ENCODE peak calls at places on chromosomes 2 and 18, in ten cellular contexts. One of them, this sample, is unnamed.

GRCh38 chr2:195613922-195614321 is 43.1 kb upstream of the SLC39A10 start:
- DNase-seq in mesendoderm: peak; percentile 95
- DNase-seq in GM23248: peak; percentile 94
- DNase-seq in osteoblast: no peak
- DNase-seq in fibroblast of lung: peak; percentile 96
- DNase-seq in IMR-90: peak; percentile 95
- DNase-seq in A549: peak; percentile 47
- DNase-seq in PC-3: peak; percentile 62
- DNase-seq in DND-41: no peak
- DNase-seq in neuronal stem cell: no peak
- DNase-seq in this sample: no peak

GRCh38 chr2:118945921-118946320 is 3.9 kb downstream of the MARCO start:
- DNase-seq in mesendoderm: no peak
- DNase-seq in GM23248: peak; percentile 11
- DNase-seq in osteoblast: no peak
- DNase-seq in fibroblast of lung: no peak
- DNase-seq in IMR-90: no peak
- DNase-seq in A549: no peak
- DNase-seq in PC-3: no peak
- DNase-seq in DND-41: no peak
- DNase-seq in neuronal stem cell: no peak
- DNase-seq in this sample: no peak

GRCh38 chr2:144659731-144660275 is 139.9 kb upstream of the ZEB2 start:
- DNase-seq in mesendoderm: no peak
- DNase-seq in GM23248: peak; percentile 94
- DNase-seq in osteoblast: peak; percentile 63
- DNase-seq in fibroblast of lung: peak; percentile 99
- DNase-seq in IMR-90: peak; percentile 88
- DNase-seq in A549: no peak
- DNase-seq in PC-3: peak; percentile 96
- DNase-seq in DND-41: no peak
- DNase-seq in neuronal stem cell: no peak
- DNase-seq in this sample: no peak

GRCh38 chr18:76006151-76006550 is 488.9 kb downstream of the ZNF516 start:
- DNase-seq in mesendoderm: no peak
- DNase-seq in GM23248: no peak
- DNase-seq in osteoblast: no peak
- DNase-seq in fibroblast of lung: no peak
- DNase-seq in IMR-90: no peak
- DNase-seq in A549: no peak
- DNase-seq in PC-3: no peak
- DNase-seq in DND-41: no peak
- DNase-seq in neuronal stem cell: no peak
- DNase-seq in this sample: no peak

GRCh38 chr2:43368483-43369385 is 142.3 kb upstream of the ZFP36L2 start:
- DNase-seq in mesendoderm: no peak
- DNase-seq in GM23248: peak; percentile 59
- DNase-seq in osteoblast: no peak
- DNase-seq in fibroblast of lung: peak; percentile 61
- DNase-seq in IMR-90: peak; percentile 17
- DNase-seq in A549: no peak
- DNase-seq in PC-3: no peak
- DNase-seq in DND-41: no peak
- DNase-seq in neuronal stem cell: no peak
- DNase-seq in this sample: no peak

GRCh38 chr2:24570225-24570624 is 79.2 kb downstream of the NCOA1 start:
- DNase-seq in mesendoderm: no peak
- DNase-seq in GM23248: no peak
- DNase-seq in osteoblast: no peak
- DNase-seq in fibroblast of lung: no peak
- DNase-seq in IMR-90: no peak
- DNase-seq in A549: no peak
- DNase-seq in PC-3: no peak
- DNase-seq in DND-41: no peak
- DNase-seq in neuronal stem cell: no peak
- DNase-seq in this sample: no peak

GRCh38 chr2:33363599-33364300 is 112.7 kb upstream of the RASGRP3 start:
- DNase-seq in mesendoderm: no peak
- DNase-seq in GM23248: no peak
- DNase-seq in osteoblast: no peak
- DNase-seq in fibroblast of lung: peak; percentile 77
- DNase-seq in IMR-90: peak; percentile 83
- DNase-seq in A549: no peak
- DNase-seq in PC-3: no peak
- DNase-seq in DND-41: no peak
- DNase-seq in neuronal stem cell: no peak
- DNase-seq in this sample: no peak

GRCh38 chr18:11886629-11887028 is 21.5 kb downstream of the MPPE1 start:
- DNase-seq in mesendoderm: no peak
- DNase-seq in GM23248: no peak
- DNase-seq in osteoblast: no peak
- DNase-seq in fibroblast of lung: no peak
- DNase-seq in IMR-90: no peak
- DNase-seq in A549: no peak
- DNase-seq in PC-3: no peak
- DNase-seq in DND-41: no peak
- DNase-seq in neuronal stem cell: no peak
- DNase-seq in this sample: no peak

GRCh38 chr2:111634995-111635538 is 248.9 kb downstream of the ANAPC1 start:
- DNase-seq in mesendoderm: no peak
- DNase-seq in GM23248: no peak
- DNase-seq in osteoblast: no peak
- DNase-seq in fibroblast of lung: peak; percentile 19
- DNase-seq in IMR-90: no peak
- DNase-seq in A549: no peak
- DNase-seq in PC-3: no peak
- DNase-seq in DND-41: no peak
- DNase-seq in neuronal stem cell: no peak
- DNase-seq in this sample: no peak

GRCh38 chr18:78980279-78980771 is 707 bp downstream of the SALL3 start:
- DNase-seq in mesendoderm: peak; percentile 57
- DNase-seq in GM23248: no peak
- DNase-seq in osteoblast: peak; percentile 86
- DNase-seq in fibroblast of lung: peak; percentile 42
- DNase-seq in IMR-90: no peak
- DNase-seq in A549: no peak
- DNase-seq in PC-3: no peak
- DNase-seq in DND-41: no peak
- DNase-seq in neuronal stem cell: no peak
- DNase-seq in this sample: peak; percentile 52

GRCh38 chr18:78980777-78981651 is 1.4 kb downstream of the SALL3 start:
- DNase-seq in mesendoderm: peak; percentile 74
- DNase-seq in GM23248: no peak
- DNase-seq in osteoblast: peak; percentile 86
- DNase-seq in fibroblast of lung: peak; percentile 50
- DNase-seq in IMR-90: no peak
- DNase-seq in A549: no peak
- DNase-seq in PC-3: no peak
- DNase-seq in DND-41: no peak
- DNase-seq in neuronal stem cell: no peak
- DNase-seq in this sample: peak; percentile 34

GRCh38 chr18:78981652-78981955 is 2.0 kb downstream of the SALL3 start:
- DNase-seq in mesendoderm: no peak
- DNase-seq in GM23248: no peak
- DNase-seq in osteoblast: peak; percentile 88
- DNase-seq in fibroblast of lung: no peak
- DNase-seq in IMR-90: no peak
- DNase-seq in A549: no peak
- DNase-seq in PC-3: no peak
- DNase-seq in DND-41: no peak
- DNase-seq in neuronal stem cell: no peak
- DNase-seq in this sample: peak; percentile 72

GRCh38 chr18:78983530-78983929 is 3.9 kb downstream of the SALL3 start:
- DNase-seq in mesendoderm: peak; percentile 55
- DNase-seq in GM23248: no peak
- DNase-seq in osteoblast: no peak
- DNase-seq in fibroblast of lung: peak; percentile 37
- DNase-seq in IMR-90: no peak
- DNase-seq in A549: no peak
- DNase-seq in PC-3: no peak
- DNase-seq in DND-41: no peak
- DNase-seq in neuronal stem cell: no peak
- DNase-seq in this sample: peak; percentile 83

DNA sequence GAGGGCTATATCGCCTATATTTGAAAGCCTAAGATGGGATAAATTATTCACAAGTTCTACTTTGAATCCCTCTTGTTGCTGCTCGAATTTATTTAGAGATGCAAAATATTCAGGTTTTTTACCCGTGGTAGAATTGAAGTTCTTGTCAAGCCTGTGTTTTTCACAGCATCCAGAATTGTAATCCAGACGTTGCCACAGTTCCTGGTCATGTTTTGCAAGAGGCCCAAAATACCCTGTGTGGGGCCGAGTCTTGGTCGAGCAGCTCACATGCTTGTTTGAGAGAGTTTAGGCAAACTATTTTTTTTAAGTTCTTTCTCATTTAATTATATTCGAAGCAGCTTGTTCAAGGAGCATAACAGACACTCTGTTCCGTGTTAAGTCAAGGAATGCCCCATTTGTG is 2.6 kb downstream of the SALL3 start:
- DNase-seq in mesendoderm: peak; percentile 66
- DNase-seq in GM23248: no peak
- DNase-seq in osteoblast: peak; percentile 62
- DNase-seq in fibroblast of lung: peak; percentile 52
- DNase-seq in IMR-90: no peak
- DNase-seq in A549: no peak
- DNase-seq in PC-3: no peak
- DNase-seq in DND-41: no peak
- DNase-seq in neuronal stem cell: no peak
- DNase-seq in this sample: peak; percentile 36
- H3K4me2 ChIP-seq in mesendoderm: peak overlapping the region; percentile 68
- H3K4me2 ChIP-seq in GM23248: no peak overlapping the region
- H3K4me2 ChIP-seq in osteoblast: no peak overlapping the region
- H3K4me2 ChIP-seq in fibroblast of lung: no peak overlapping the region
- H3K4me2 ChIP-seq in IMR-90: no peak overlapping the region
- H3K4me2 ChIP-seq in A549: no peak overlapping the region
- H3K4me2 ChIP-seq in PC-3: no peak overlapping the region
- H3K4me2 ChIP-seq in DND-41: no peak overlapping the region
- H3K4me2 ChIP-seq in neuronal stem cell: peak overlapping the region; percentile 23
- H3K4me2 ChIP-seq in this sample: peak overlapping the region; percentile 75

DNA sequence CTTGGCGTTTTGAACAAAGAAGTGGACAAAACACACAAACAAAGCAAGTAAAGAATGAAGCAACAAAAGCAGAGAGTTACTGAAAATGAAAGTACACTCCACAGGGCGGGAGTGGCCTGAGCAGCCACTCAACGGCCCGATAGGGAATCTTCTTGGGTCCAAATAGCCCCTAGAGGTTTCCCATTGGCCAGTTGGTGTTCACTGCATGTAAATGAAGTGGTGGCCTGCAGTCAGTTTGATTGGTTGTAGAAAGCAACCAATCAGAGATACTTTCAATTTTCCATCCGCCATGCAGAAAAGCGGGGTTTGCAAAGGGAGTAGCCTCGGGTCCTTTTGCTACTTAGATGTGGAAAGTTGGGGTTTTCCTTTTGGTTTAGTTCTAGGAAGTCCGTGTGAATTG is 31.6 kb downstream of the CYBRD1 start:
- DNase-seq in mesendoderm: peak; percentile 39
- DNase-seq in GM23248: no peak
- DNase-seq in osteoblast: no peak
- DNase-seq in fibroblast of lung: no peak
- DNase-seq in IMR-90: no peak
- DNase-seq in A549: peak; percentile 79
- DNase-seq in PC-3: no peak
- DNase-seq in DND-41: no peak
- DNase-seq in neuronal stem cell: no peak
- DNase-seq in this sample: peak; percentile 62
- H3K4me2 ChIP-seq in mesendoderm: no peak overlapping the region
- H3K4me2 ChIP-seq in GM23248: no peak overlapping the region
- H3K4me2 ChIP-seq in osteoblast: peak overlapping the region; percentile 75
- H3K4me2 ChIP-seq in fibroblast of lung: no peak overlapping the region
- H3K4me2 ChIP-seq in IMR-90: no peak overlapping the region
- H3K4me2 ChIP-seq in A549: peak overlapping the region; percentile 80
- H3K4me2 ChIP-seq in PC-3: no peak overlapping the region
- H3K4me2 ChIP-seq in DND-41: no peak overlapping the region
- H3K4me2 ChIP-seq in neuronal stem cell: no peak overlapping the region
- H3K4me2 ChIP-seq in this sample: no peak overlapping the region

GRCh38 chr2:165423081-165423480 is 46.4 kb upstream of the CSRNP3 start:
- DNase-seq in mesendoderm: no peak
- DNase-seq in GM23248: no peak
- DNase-seq in osteoblast: no peak
- DNase-seq in fibroblast of lung: no peak
- DNase-seq in IMR-90: no peak
- DNase-seq in A549: no peak
- DNase-seq in PC-3: no peak
- DNase-seq in DND-41: no peak
- DNase-seq in neuronal stem cell: no peak
- DNase-seq in this sample: no peak

GRCh38 chr2:165417009-165417408 is 52.5 kb upstream of the CSRNP3 start:
- DNase-seq in mesendoderm: peak; percentile 15
- DNase-seq in GM23248: no peak
- DNase-seq in osteoblast: no peak
- DNase-seq in fibroblast of lung: no peak
- DNase-seq in IMR-90: no peak
- DNase-seq in A549: no peak
- DNase-seq in PC-3: no peak
- DNase-seq in DND-41: no peak
- DNase-seq in neuronal stem cell: no peak
- DNase-seq in this sample: no peak

GRCh38 chr2:165425556-165425955 is 43.9 kb upstream of the CSRNP3 start:
- DNase-seq in mesendoderm: no peak
- DNase-seq in GM23248: no peak
- DNase-seq in osteoblast: peak; percentile 65
- DNase-seq in fibroblast of lung: peak; percentile 30
- DNase-seq in IMR-90: no peak
- DNase-seq in A549: no peak
- DNase-seq in PC-3: peak; percentile 59
- DNase-seq in DND-41: no peak
- DNase-seq in neuronal stem cell: no peak
- DNase-seq in this sample: no peak

GRCh38 chr2:165420231-165420630 is 49.3 kb upstream of the CSRNP3 start:
- DNase-seq in mesendoderm: no peak
- DNase-seq in GM23248: no peak
- DNase-seq in osteoblast: no peak
- DNase-seq in fibroblast of lung: no peak
- DNase-seq in IMR-90: no peak
- DNase-seq in A549: no peak
- DNase-seq in PC-3: no peak
- DNase-seq in DND-41: no peak
- DNase-seq in neuronal stem cell: no peak
- DNase-seq in this sample: no peak
- H3K4me2 ChIP-seq in mesendoderm: no peak overlapping the region
- H3K4me2 ChIP-seq in GM23248: no peak overlapping the region
- H3K4me2 ChIP-seq in osteoblast: no peak overlapping the region
- H3K4me2 ChIP-seq in fibroblast of lung: no peak overlapping the region
- H3K4me2 ChIP-seq in IMR-90: no peak overlapping the region
- H3K4me2 ChIP-seq in A549: no peak overlapping the region
- H3K4me2 ChIP-seq in PC-3: no peak overlapping the region
- H3K4me2 ChIP-seq in DND-41: no peak overlapping the region
- H3K4me2 ChIP-seq in neuronal stem cell: no peak overlapping the region
- H3K4me2 ChIP-seq in this sample: no peak overlapping the region

DNA sequence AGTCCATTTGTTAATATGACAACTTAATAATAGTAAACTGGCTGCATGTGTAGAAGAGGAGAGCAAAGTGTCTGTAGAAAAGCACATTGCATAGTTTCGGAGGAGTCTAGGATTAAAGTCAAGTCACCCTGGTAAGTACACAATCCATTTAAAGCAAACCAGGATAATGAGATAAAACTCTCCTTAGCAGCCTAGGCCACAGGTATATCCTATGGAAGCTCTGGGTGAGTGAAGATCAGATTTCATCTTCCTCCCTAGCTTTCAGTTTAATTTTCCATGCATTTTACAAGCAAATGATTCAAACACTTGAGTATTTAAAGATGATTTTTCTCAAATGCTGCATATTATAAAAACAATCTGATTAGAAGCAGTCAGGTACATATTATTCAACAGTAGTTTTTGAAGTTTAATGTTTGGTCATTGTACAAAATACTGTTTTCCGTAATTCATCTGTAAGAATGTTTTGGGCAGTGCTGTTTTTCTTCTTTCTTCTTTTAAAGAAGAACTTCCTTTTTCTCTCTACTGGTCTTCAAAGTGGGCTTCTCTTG is 10.2 kb downstream of the CERS6 start:
- DNase-seq in mesendoderm: no peak
- DNase-seq in GM23248: no peak
- DNase-seq in osteoblast: no peak
- DNase-seq in fibroblast of lung: no peak
- DNase-seq in IMR-90: no peak
- DNase-seq in A549: no peak
- DNase-seq in PC-3: peak; percentile 51
- DNase-seq in DND-41: no peak
- DNase-seq in neuronal stem cell: no peak
- DNase-seq in this sample: no peak
- H3K4me2 ChIP-seq in mesendoderm: no peak overlapping the region
- H3K4me2 ChIP-seq in GM23248: no peak overlapping the region
- H3K4me2 ChIP-seq in osteoblast: peak overlapping the region; percentile 27
- H3K4me2 ChIP-seq in fibroblast of lung: peak overlapping the region; percentile 59
- H3K4me2 ChIP-seq in IMR-90: no peak overlapping the region
- H3K4me2 ChIP-seq in A549: peak overlapping the region; percentile 46
- H3K4me2 ChIP-seq in PC-3: peak overlapping the region; percentile 64
- H3K4me2 ChIP-seq in DND-41: no peak overlapping the region
- H3K4me2 ChIP-seq in neuronal stem cell: no peak overlapping the region
- H3K4me2 ChIP-seq in this sample: peak overlapping the region; percentile 9

This sample was measured in GM23338.